ENCODE peak calls at places on chromosomes 5 and 9, in six cellular contexts. One of them, this sample, is unnamed.

GRCh38 chr5:111016801-111017200 is 54.7 kb upstream of the TSLP start:
- DNase-seq in naive thymus-derived CD8-positive, alpha-beta T cell: no peak
- DNase-seq in kidney epithelial cell: no peak
- DNase-seq in progenitor cell of endocrine pancreas: no peak
- DNase-seq in RPMI8226: no peak
- DNase-seq in endodermal cell: no peak
- DNase-seq in this sample: no peak

GRCh38 chr5:58404734-58405133 is 55.2 kb downstream of the PLK2 start:
- DNase-seq in naive thymus-derived CD8-positive, alpha-beta T cell: no peak
- DNase-seq in kidney epithelial cell: no peak
- DNase-seq in progenitor cell of endocrine pancreas: no peak
- DNase-seq in RPMI8226: no peak
- DNase-seq in endodermal cell: no peak
- DNase-seq in this sample: no peak

GRCh38 chr5:112270299-112271293 is 148.5 kb downstream of the EPB41L4A start:
- DNase-seq in naive thymus-derived CD8-positive, alpha-beta T cell: no peak
- DNase-seq in kidney epithelial cell: no peak
- DNase-seq in progenitor cell of endocrine pancreas: no peak
- DNase-seq in RPMI8226: no peak
- DNase-seq in endodermal cell: no peak
- DNase-seq in this sample: no peak

GRCh38 chr9:120191141-120191540 is 388.8 kb downstream of the CDK5RAP2 start:
- DNase-seq in naive thymus-derived CD8-positive, alpha-beta T cell: no peak
- DNase-seq in kidney epithelial cell: no peak
- DNase-seq in progenitor cell of endocrine pancreas: no peak
- DNase-seq in RPMI8226: no peak
- DNase-seq in endodermal cell: no peak
- DNase-seq in this sample: no peak

GRCh38 chr9:116189683-116190082 is 36.1 kb downstream of the PAPPA start:
- DNase-seq in naive thymus-derived CD8-positive, alpha-beta T cell: no peak
- DNase-seq in kidney epithelial cell: no peak
- DNase-seq in progenitor cell of endocrine pancreas: no peak
- DNase-seq in RPMI8226: no peak
- DNase-seq in endodermal cell: no peak
- DNase-seq in this sample: no peak

GRCh38 chr9:86987900-86988299 is 40.6 kb upstream of the GAS1 start:
- DNase-seq in naive thymus-derived CD8-positive, alpha-beta T cell: no peak
- DNase-seq in kidney epithelial cell: no peak
- DNase-seq in progenitor cell of endocrine pancreas: no peak
- DNase-seq in RPMI8226: no peak
- DNase-seq in endodermal cell: no peak
- DNase-seq in this sample: no peak

GRCh38 chr5:175470756-175471155 is 7.6 kb upstream of the SFXN1 start:
- DNase-seq in naive thymus-derived CD8-positive, alpha-beta T cell: no peak
- DNase-seq in kidney epithelial cell: no peak
- DNase-seq in progenitor cell of endocrine pancreas: no peak
- DNase-seq in RPMI8226: no peak
- DNase-seq in endodermal cell: no peak
- DNase-seq in this sample: no peak

GRCh38 chr5:121640298-121640697 is 211.4 kb upstream of the FTMT start:
- DNase-seq in naive thymus-derived CD8-positive, alpha-beta T cell: no peak
- DNase-seq in kidney epithelial cell: no peak
- DNase-seq in progenitor cell of endocrine pancreas: no peak
- DNase-seq in RPMI8226: no peak
- DNase-seq in endodermal cell: peak
- DNase-seq in this sample: no peak

GRCh38 chr9:70601000-70601929 is 186.8 kb upstream of the KLF9 start:
- DNase-seq in naive thymus-derived CD8-positive, alpha-beta T cell: no peak
- DNase-seq in kidney epithelial cell: peak
- DNase-seq in progenitor cell of endocrine pancreas: no peak
- DNase-seq in RPMI8226: no peak
- DNase-seq in endodermal cell: peak
- DNase-seq in this sample: no peak

GRCh38 chr5:76964018-76964417 is 11.2 kb downstream of the CRHBP start:
- DNase-seq in naive thymus-derived CD8-positive, alpha-beta T cell: no peak
- DNase-seq in kidney epithelial cell: no peak
- DNase-seq in progenitor cell of endocrine pancreas: no peak
- DNase-seq in RPMI8226: no peak
- DNase-seq in endodermal cell: no peak
- DNase-seq in this sample: no peak

GRCh38 chr5:181198905-181199519 is 6.0 kb downstream of the TRIM7 start:
- DNase-seq in naive thymus-derived CD8-positive, alpha-beta T cell: no peak
- DNase-seq in kidney epithelial cell: no peak
- DNase-seq in progenitor cell of endocrine pancreas: no peak
- DNase-seq in RPMI8226: no peak
- DNase-seq in endodermal cell: no peak
- DNase-seq in this sample: no peak

GRCh38 chr5:35024911-35025510 is 22.7 kb downstream of the AGXT2 start:
- DNase-seq in naive thymus-derived CD8-positive, alpha-beta T cell: no peak
- DNase-seq in kidney epithelial cell: no peak
- DNase-seq in progenitor cell of endocrine pancreas: no peak
- DNase-seq in RPMI8226: no peak
- DNase-seq in endodermal cell: no peak
- DNase-seq in this sample: no peak

GRCh38 chr9:81776390-81776789 is 87.0 kb upstream of the TLE1 start:
- DNase-seq in naive thymus-derived CD8-positive, alpha-beta T cell: no peak
- DNase-seq in kidney epithelial cell: no peak
- DNase-seq in progenitor cell of endocrine pancreas: no peak
- DNase-seq in RPMI8226: peak
- DNase-seq in endodermal cell: no peak
- DNase-seq in this sample: no peak

GRCh38 chr5:68730220-68731010 is 363.4 kb upstream of the SLC30A5 start:
- DNase-seq in naive thymus-derived CD8-positive, alpha-beta T cell: no peak
- DNase-seq in kidney epithelial cell: peak
- DNase-seq in progenitor cell of endocrine pancreas: no peak
- DNase-seq in RPMI8226: peak
- DNase-seq in endodermal cell: no peak
- DNase-seq in this sample: no peak

GRCh38 chr5:410911-411517 is 32.0 kb upstream of the EXOC3 start:
- DNase-seq in naive thymus-derived CD8-positive, alpha-beta T cell: no peak
- DNase-seq in kidney epithelial cell: no peak
- DNase-seq in progenitor cell of endocrine pancreas: no peak
- DNase-seq in RPMI8226: no peak
- DNase-seq in endodermal cell: no peak
- DNase-seq in this sample: no peak

GRCh38 chr5:93322970-93323369 is 258.0 kb downstream of the NR2F1-AS1 start:
- DNase-seq in naive thymus-derived CD8-positive, alpha-beta T cell: no peak
- DNase-seq in kidney epithelial cell: no peak
- DNase-seq in progenitor cell of endocrine pancreas: no peak
- DNase-seq in RPMI8226: no peak
- DNase-seq in endodermal cell: no peak
- DNase-seq in this sample: no peak

GRCh38 chr9:135711411-135711810 is 9.4 kb downstream of the KCNT1 start:
- DNase-seq in naive thymus-derived CD8-positive, alpha-beta T cell: no peak
- DNase-seq in kidney epithelial cell: no peak
- DNase-seq in progenitor cell of endocrine pancreas: no peak
- DNase-seq in RPMI8226: peak
- DNase-seq in endodermal cell: no peak
- DNase-seq in this sample: no peak

GRCh38 chr9:119368681-119369581 is at the start of gene BRINP1:
- DNase-seq in naive thymus-derived CD8-positive, alpha-beta T cell: no peak
- DNase-seq in kidney epithelial cell: peak
- DNase-seq in progenitor cell of endocrine pancreas: peak
- DNase-seq in RPMI8226: no peak
- DNase-seq in endodermal cell: peak
- DNase-seq in this sample: no peak

GRCh38 chr5:42641321-42642005 is 115.2 kb upstream of the CCDC152 start:
- DNase-seq in naive thymus-derived CD8-positive, alpha-beta T cell: no peak
- DNase-seq in kidney epithelial cell: no peak
- DNase-seq in progenitor cell of endocrine pancreas: no peak
- DNase-seq in RPMI8226: no peak
- DNase-seq in endodermal cell: no peak
- DNase-seq in this sample: peak

GRCh38 chr5:109601736-109602135 is 88.0 kb upstream of the MAN2A1 start:
- DNase-seq in naive thymus-derived CD8-positive, alpha-beta T cell: no peak
- DNase-seq in kidney epithelial cell: no peak
- DNase-seq in progenitor cell of endocrine pancreas: no peak
- DNase-seq in RPMI8226: no peak
- DNase-seq in endodermal cell: no peak
- DNase-seq in this sample: no peak

GRCh38 chr9:3875371-3876132 is 349.8 kb upstream of the RFX3 start:
- DNase-seq in naive thymus-derived CD8-positive, alpha-beta T cell: no peak
- DNase-seq in kidney epithelial cell: peak
- DNase-seq in progenitor cell of endocrine pancreas: no peak
- DNase-seq in RPMI8226: no peak
- DNase-seq in endodermal cell: no peak
- DNase-seq in this sample: peak

GRCh38 chr9:71213633-71214032 is 92.2 kb upstream of the TRPM3 start:
- DNase-seq in naive thymus-derived CD8-positive, alpha-beta T cell: no peak
- DNase-seq in kidney epithelial cell: no peak
- DNase-seq in progenitor cell of endocrine pancreas: no peak
- DNase-seq in RPMI8226: no peak
- DNase-seq in endodermal cell: no peak
- DNase-seq in this sample: no peak

GRCh38 chr5:32476891-32477290 is 32.4 kb upstream of the ZFR start:
- DNase-seq in naive thymus-derived CD8-positive, alpha-beta T cell: no peak
- DNase-seq in kidney epithelial cell: no peak
- DNase-seq in progenitor cell of endocrine pancreas: no peak
- DNase-seq in RPMI8226: no peak
- DNase-seq in endodermal cell: no peak
- DNase-seq in this sample: no peak

GRCh38 chr9:137639303-137640051 is 20.7 kb downstream of the EHMT1 start:
- DNase-seq in naive thymus-derived CD8-positive, alpha-beta T cell: peak
- DNase-seq in kidney epithelial cell: no peak
- DNase-seq in progenitor cell of endocrine pancreas: no peak
- DNase-seq in RPMI8226: peak
- DNase-seq in endodermal cell: no peak
- DNase-seq in this sample: no peak